ENCODE peak calls at places on chromosomes 3 and 15, in seven cellular contexts. U, H, I, L, M, N and K are unnamed samples.

GRCh38 chr3:79976466-79976865 is 208.7 kb upstream of the ROBO1 start:
- DNase-seq in U (no peak), L (no peak), H (no peak), N (no peak), I (no peak), M (no peak), K (peak)

GRCh38 chr3:32285910-32286309 is 47.4 kb downstream of the CMTM8 start:
- DNase-seq in H (no peak), I (no peak), M (no peak), U (no peak), N (no peak), L (no peak), K (peak)

GRCh38 chr3:95177096-95177495 is 1114.2 kb downstream of the NSUN3 start:
- DNase-seq in U (no peak), H (no peak), L (no peak), N (no peak), I (no peak), M (no peak), K (no peak)

GRCh38 chr3:182793663-182794454 is 555 bp downstream of the ATP11B start:
- DNase-seq in L (peak), I (no peak), H (peak), N (peak), U (peak), M (peak), K (peak)

GRCh38 chr15:72168131-72168825 is 29.3 kb downstream of the GRAMD2A start:
- DNase-seq in L (no peak), I (no peak), N (no peak), M (no peak), U (peak), H (no peak), K (peak)

GRCh38 chr15:49288411-49288810 is 118.4 kb downstream of the GALK2 start:
- DNase-seq in N (no peak), M (no peak), H (no peak), I (no peak), U (no peak), L (no peak), K (no peak)

GRCh38 chr3:2172561-2173171 is 74.0 kb downstream of the CNTN4 start:
- DNase-seq in U (no peak), N (no peak), L (no peak), H (no peak), M (no peak), I (no peak), K (no peak)

GRCh38 chr3:7546219-7546618 is 685.3 kb downstream of the GRM7 start:
- DNase-seq in H (no peak), M (peak), N (no peak), U (no peak), I (no peak), L (no peak), K (peak)

GRCh38 chr15:67063689-67064606 is 1.5 kb upstream of the SMAD3 start:
- DNase-seq in N (peak), I (no peak), H (no peak), L (no peak), U (peak), M (no peak), K (peak)

GRCh38 chr3:140456974-140457373 is 220.9 kb upstream of the TRIM42 start:
- DNase-seq in I (no peak), U (no peak), L (no peak), N (no peak), M (no peak), H (no peak), K (no peak)

GRCh38 chr3:123788706-123789105 is 95.4 kb downstream of the MYLK start:
- DNase-seq in L (no peak), N (no peak), H (no peak), M (no peak), U (peak), I (no peak), K (no peak)

GRCh38 chr3:15409239-15409638 is 18.1 kb downstream of the METTL6 start:
- DNase-seq in H (no peak), I (no peak), N (no peak), U (no peak), M (peak), L (no peak), K (peak)

GRCh38 chr3:98986073-98986472 is 84.6 kb upstream of the DCBLD2 start:
- DNase-seq in I (no peak), L (no peak), U (peak), M (peak), H (no peak), N (no peak), K (peak)

GRCh38 chr3:183428140-183429023 is at the start of gene MCF2L2:
- DNase-seq in L (peak), H (peak), N (peak), I (peak), U (peak), M (peak), K (peak)

GRCh38 chr15:43465105-43465504 is 27.9 kb downstream of the TP53BP1 start:
- DNase-seq in M (peak), I (no peak), U (peak), N (no peak), H (no peak), L (no peak), K (peak)

GRCh38 chr3:169660709-169661566 is 2.6 kb downstream of the MECOM start:
- DNase-seq in I (no peak), L (no peak), H (no peak), N (no peak), U (peak), M (no peak), K (peak)

GRCh38 chr3:25097023-25097422 is 331.0 kb upstream of the RARB start:
- DNase-seq in N (no peak), L (no peak), H (no peak), U (no peak), M (no peak), I (no peak), K (no peak)

GRCh38 chr3:12990781-12991480 is 82.3 kb downstream of the IQSEC1 start:
- DNase-seq in M (peak), U (peak), N (no peak), L (peak), H (no peak), I (no peak), K (peak)

GRCh38 chr15:56148099-56148498 is 95.6 kb downstream of the RFX7 start:
- DNase-seq in L (no peak), I (no peak), N (no peak), H (no peak), M (no peak), U (no peak), K (no peak)

GRCh38 chr15:99925661-99926461 is 192.6 kb upstream of the LYSMD4 start:
- DNase-seq in H (peak), U (no peak), M (no peak), L (peak), N (peak), I (peak), K (peak)
- H3K4me3 ChIP-seq in H (peak), U (peak), M (peak), L (peak), N (peak), I (peak), K (peak)

GRCh38 chr3:34015204-34016142 is 217.0 kb downstream of the PDCD6IP start:
- DNase-seq in H (no peak), L (no peak), I (no peak), M (peak), U (peak), N (no peak), K (peak)
- TF ChIP-seq CTCF in H (no peak), L (no peak), I (no peak), M (peak), U (peak), N (peak), K (peak)

GRCh38 chr3:45607790-45608189 is 13.2 kb downstream of the LIMD1 start:
- DNase-seq in M (peak), I (no peak), L (no peak), H (no peak), N (no peak), U (peak), K (no peak)
- H3K4me3 ChIP-seq in M (no peak), I (no peak), L (no peak), H (no peak), N (no peak), U (no peak), K (no peak)

GRCh38 chr15:78932216-78932808 is 12.5 kb downstream of the CTSH start:
- DNase-seq in L (no peak), M (no peak), I (no peak), N (no peak), U (no peak), H (no peak), K (no peak)
- TF ChIP-seq CTCF in L (no peak), M (no peak), I (no peak), N (no peak), U (no peak), H (no peak), K (no peak)

GRCh38 chr3:71294919-71295318 is 288.6 kb downstream of the FOXP1 start:
- DNase-seq in U (no peak), N (no peak), I (no peak), L (no peak), M (no peak), H (no peak), K (no peak)

GRCh38 chr3:71303627-71304260 is 279.8 kb downstream of the FOXP1 start:
- DNase-seq in M (no peak), I (no peak), L (no peak), H (no peak), N (no peak), U (no peak), K (peak)

GRCh38 chr3:71302604-71303003 is 280.9 kb downstream of the FOXP1 start:
- DNase-seq in H (no peak), U (no peak), I (no peak), L (no peak), M (no peak), N (no peak), K (no peak)

GRCh38 chr3:71301001-71301400 is 282.5 kb downstream of the FOXP1 start:
- DNase-seq in H (no peak), I (no peak), M (no peak), U (no peak), N (no peak), L (no peak), K (no peak)

GRCh38 chr3:71299160-71299559 is 284.4 kb downstream of the FOXP1 start:
- DNase-seq in L (no peak), N (no peak), H (no peak), U (no peak), I (no peak), M (no peak), K (no peak)
- H3K4me3 ChIP-seq in L (no peak), N (no peak), H (no peak), U (no peak), I (no peak), M (no peak), K (no peak)

GRCh38 chr15:73926191-73927002 is at the start of gene LOXL1:
- DNase-seq in H (peak), N (no peak), L (no peak), U (peak), I (no peak), M (peak), K (peak)
- TF ChIP-seq CTCF in H (no peak), N (no peak), L (no peak), U (no peak), I (no peak), M (no peak), K (no peak)

DNA sequence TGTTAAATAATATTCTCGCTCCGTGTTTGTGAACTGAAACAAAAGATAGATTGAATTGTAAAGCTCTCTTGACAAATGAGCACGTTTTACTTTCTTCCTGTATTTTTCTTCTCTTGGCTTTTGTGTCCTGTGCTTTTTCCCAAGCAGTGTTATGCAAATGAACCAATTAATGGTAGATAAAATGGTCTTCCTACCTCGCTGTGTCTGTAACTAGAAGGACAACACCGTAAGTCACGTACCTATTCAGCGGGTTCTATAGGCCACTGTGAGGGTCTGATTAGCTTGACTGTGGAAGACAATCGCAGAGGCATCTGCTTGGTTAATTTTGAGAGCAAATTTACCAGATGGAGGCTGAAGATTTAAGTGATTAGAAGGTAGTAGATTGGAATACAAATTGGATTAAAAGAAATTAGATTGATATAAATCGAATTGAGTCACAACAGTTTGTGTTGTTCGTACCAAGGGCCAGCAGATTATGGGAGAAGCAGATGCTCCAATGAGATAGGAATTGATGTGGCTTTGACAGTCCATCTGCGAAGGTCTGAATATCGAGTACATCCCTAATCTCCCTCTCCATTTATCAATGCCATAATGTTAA is 40.2 kb downstream of the ROBO2 start:
- DNase-seq in L (no peak), U (no peak), I (no peak), N (no peak), M (no peak), H (no peak), K (no peak)
- H3K4me3 ChIP-seq in L (no peak), U (no peak), I (no peak), N (no peak), M (no peak), H (no peak), K (no peak)

GRCh38 chr3:354433-354832 is 157.9 kb downstream of the CHL1 start:
- DNase-seq in U (peak), I (peak), H (no peak), L (no peak), M (peak), N (peak), K (peak)
- TF ChIP-seq CTCF in U (peak), I (peak), H (peak), L (peak), M (peak), N (peak), K (peak)

GRCh38 chr3:152321321-152321720 is 52.6 kb downstream of the MBNL1 start:
- DNase-seq in I (no peak), L (no peak), M (no peak), H (no peak), U (no peak), N (no peak), K (no peak)
- H3K4me3 ChIP-seq in I (no peak), L (no peak), M (no peak), H (no peak), U (no peak), N (no peak), K (no peak)

GRCh38 chr3:144692488-144692887 is 720.9 kb downstream of the DIPK2A start:
- DNase-seq in N (no peak), H (no peak), L (no peak), U (no peak), M (no peak), I (no peak), K (no peak)

GRCh38 chr3:144683065-144683464 is 711.4 kb downstream of the DIPK2A start:
- DNase-seq in N (no peak), U (no peak), L (no peak), M (no peak), H (no peak), I (no peak), K (no peak)

GRCh38 chr3:144687862-144688261 is 716.2 kb downstream of the DIPK2A start:
- DNase-seq in H (no peak), M (peak), N (no peak), I (no peak), L (no peak), U (no peak), K (peak)
- TF ChIP-seq CTCF in H (no peak), M (peak), N (no peak), I (no peak), L (no peak), U (no peak), K (peak)